ENCODE peak calls at places on chromosomes 3 and 15, in seven cellular contexts. V is A549, N is IMR-90, L is endothelial cell of umbilical vein, Z is fibroblast of lung, F is AG09309, Q is upper lobe of left lung. G is an unnamed sample.

GRCh38 chr3:144762091-144762490 is 790.5 kb downstream of the DIPK2A start:
- DNase-seq in L (no peak), V (no peak), F (no peak), Z (no peak), N (no peak), Q (no peak), G (no peak)

GRCh38 chr15:60605879-60606304 is 127.0 kb upstream of the ICE2 start:
- DNase-seq in F (peak; percentile 61), L (peak; percentile 99), N (peak; percentile 81), V (no peak), Q (no peak), Z (peak; percentile 76), G (no peak)

GRCh38 chr3:42014443-42014945 is 52.6 kb upstream of the ULK4 start:
- DNase-seq in Q (peak; percentile 35), Z (peak; percentile 34), F (no peak), V (no peak), N (no peak), L (peak; percentile 57), G (no peak)

GRCh38 chr15:74543583-74543982 is 2.6 kb downstream of the ARID3B start:
- DNase-seq in L (no peak), Q (no peak), F (no peak), V (no peak), Z (no peak), N (no peak), G (no peak)

GRCh38 chr3:128226794-128227399 is 73.6 kb downstream of the EEFSEC start:
- DNase-seq in L (peak; percentile 59), N (peak; percentile 7), Z (peak; percentile 34), F (no peak), V (peak; percentile 29), Q (peak; percentile 28), G (peak; percentile 69)

GRCh38 chr3:67719333-67719732 is 64.9 kb upstream of the SUCLG2 start:
- DNase-seq in V (no peak), Z (no peak), Q (no peak), L (peak; percentile 55), N (peak; percentile 51), F (no peak), G (no peak)

GRCh38 chr3:129289201-129289921 is 10.7 kb downstream of the HMCES start:
- DNase-seq in N (peak; percentile 86), Q (no peak), F (no peak), V (no peak), L (no peak), Z (peak; percentile 67), G (no peak)

GRCh38 chr15:77186518-77187095 is 115.7 kb upstream of the TSPAN3 start:
- DNase-seq in Z (peak; percentile 72), F (no peak), N (peak; percentile 47), L (peak; percentile 66), V (peak; percentile 42), Q (no peak), G (no peak)

GRCh38 chr15:68347392-68347791 is 69.8 kb downstream of the FEM1B start:
- DNase-seq in F (no peak), V (no peak), Q (no peak), N (peak; percentile 90), Z (peak; percentile 58), L (peak; percentile 75), G (no peak)

GRCh38 chr3:16515885-16516420 is 2.5 kb upstream of the RFTN1 start:
- DNase-seq in N (no peak), L (no peak), V (no peak), Q (no peak), F (no peak), Z (no peak), G (no peak)

GRCh38 chr3:188707396-188708288 is 464.1 kb upstream of the TPRG1 start:
- DNase-seq in L (peak; percentile 78), Q (no peak), N (peak; percentile 25), F (no peak), V (no peak), Z (no peak), G (no peak)

GRCh38 chr3:188700497-188700896 is 471.3 kb upstream of the TPRG1 start:
- DNase-seq in L (no peak), V (no peak), Q (no peak), N (no peak), F (no peak), Z (no peak), G (no peak)

GRCh38 chr3:188700918-188701317 is 470.9 kb upstream of the TPRG1 start:
- DNase-seq in F (no peak), L (no peak), Q (no peak), N (no peak), Z (no peak), V (no peak), G (no peak)

GRCh38 chr3:188706599-188706998 is 465.2 kb upstream of the TPRG1 start:
- DNase-seq in V (no peak), N (peak; percentile 43), F (no peak), Z (no peak), L (no peak), Q (no peak), G (no peak)

DNA sequence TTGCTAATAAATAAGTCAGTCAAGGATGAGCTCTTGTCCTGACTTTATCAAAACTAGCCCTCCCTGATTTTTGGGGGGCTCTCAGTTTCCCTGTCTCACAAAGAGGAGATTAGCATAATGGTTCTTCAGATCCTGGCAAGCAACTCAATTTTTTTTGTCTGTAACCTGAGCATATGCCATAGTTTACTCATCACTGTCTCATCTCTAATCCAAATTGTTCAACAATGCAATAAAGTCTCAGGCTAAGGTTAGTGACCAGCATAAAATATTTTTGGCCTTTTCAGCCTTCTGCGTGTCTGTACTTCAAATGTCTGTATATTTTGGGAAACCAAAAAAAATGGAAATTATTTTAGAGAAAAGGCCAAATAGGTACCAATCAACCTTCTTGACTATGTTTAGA is 465.6 kb upstream of the TPRG1 start:
- DNase-seq in L (no peak), V (no peak), Z (no peak), F (no peak), N (peak; percentile 56), Q (no peak), G (no peak)
- TF ChIP-seq CTCF in L (no peak), V (no peak), Z (no peak), F (no peak), N (no peak), Q (no peak), G (no peak)

GRCh38 chr3:157073810-157074209 is 86.1 kb downstream of the CCNL1 start:
- DNase-seq in Z (peak; percentile 53), F (peak; percentile 77), L (peak; percentile 20), V (no peak), Q (no peak), N (peak; percentile 74), G (no peak)
- TF ChIP-seq CTCF in Z (no peak), F (no peak), L (no peak), V (no peak), Q (no peak), N (no peak), G (no peak)

GRCh38 chr3:494190-494589 is 297.6 kb downstream of the CHL1 start:
- DNase-seq in N (no peak), Q (no peak), L (no peak), F (no peak), V (no peak), Z (no peak), G (no peak)
- TF ChIP-seq CTCF in N (no peak), Q (no peak), L (no peak), F (no peak), V (no peak), Z (no peak), G (no peak)

GRCh38 chr3:168061332-168061996 is 34.3 kb downstream of the GOLIM4 start:
- DNase-seq in V (no peak), Z (no peak), L (no peak), Q (no peak), N (no peak), F (no peak), G (no peak)
- TF ChIP-seq CTCF in V (no peak), Z (no peak), L (no peak), Q (no peak), N (peak; percentile 27), F (peak; percentile 9), G (no peak)

GRCh38 chr3:38003371-38003816 is 12.8 kb downstream of the VILL start:
- DNase-seq in F (no peak), Z (peak; percentile 28), V (peak; percentile 58), N (peak; percentile 33), Q (peak; percentile 77), L (peak; percentile 17), G (peak; percentile 85)
- TF ChIP-seq CTCF in F (peak; percentile 87), Z (peak; percentile 80), V (peak; percentile 72), N (peak; percentile 76), Q (peak; percentile 84), L (peak; percentile 71), G (peak; percentile 88)

GRCh38 chr3:51389423-51390183 is 1.5 kb upstream of the RBM15B start:
- DNase-seq in F (no peak), L (peak; percentile 53), Z (peak; percentile 46), N (peak; percentile 50), V (peak; percentile 54), Q (peak; percentile 62), G (peak; percentile 70)

GRCh38 chr3:51386159-51386851 is 1.2 kb downstream of the MANF start:
- DNase-seq in N (no peak), V (no peak), Z (no peak), F (no peak), Q (no peak), L (no peak), G (no peak)

GRCh38 chr3:51386852-51387229 is 1.8 kb downstream of the MANF start:
- DNase-seq in Z (no peak), N (no peak), V (no peak), L (no peak), F (no peak), Q (no peak), G (no peak)

GRCh38 chr3:51390186-51390585 is 899 bp upstream of the RBM15B start:
- DNase-seq in L (no peak), V (no peak), Q (no peak), Z (no peak), F (no peak), N (no peak), G (no peak)

DNA sequence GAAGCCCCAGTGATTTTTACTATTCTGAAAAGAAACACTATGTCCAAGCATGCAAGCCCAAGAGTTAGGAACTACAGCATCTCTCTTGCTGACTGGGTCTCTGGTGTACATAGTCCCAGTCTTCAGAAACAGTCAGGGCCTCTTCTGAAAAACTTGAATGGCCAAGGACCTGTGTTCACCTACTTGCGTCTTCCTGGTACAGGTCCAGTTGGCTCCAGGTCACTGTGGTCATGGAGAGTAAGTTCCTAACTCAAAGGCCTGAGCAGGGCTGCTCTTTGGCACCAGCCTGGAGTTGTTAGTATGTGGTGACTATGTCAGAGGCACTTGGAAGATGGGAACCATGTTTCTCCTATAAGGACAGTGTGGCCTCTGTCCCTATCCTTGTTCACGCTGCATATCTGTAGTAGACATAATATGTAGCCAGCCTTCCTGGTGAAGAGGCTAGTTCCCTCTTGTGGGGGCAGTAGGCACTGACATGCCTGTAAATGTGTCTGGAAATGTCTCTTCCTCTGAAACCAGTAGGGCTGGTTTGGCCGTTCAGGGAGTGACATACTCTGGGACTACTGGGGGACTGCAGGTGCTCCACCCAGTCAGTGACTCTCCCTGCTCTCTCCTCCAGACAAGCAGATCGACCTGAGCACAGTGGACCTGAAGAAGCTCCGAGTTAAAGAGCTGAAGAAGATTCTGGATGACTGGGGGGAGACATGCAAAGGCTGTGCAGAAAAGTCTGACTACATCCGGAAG is 2.6 kb upstream of the RBM15B start:
- DNase-seq in Q (peak; percentile 46), L (no peak), V (peak; percentile 43), F (no peak), N (peak; percentile 20), Z (no peak), G (no peak)
- TF ChIP-seq CTCF in Q (no peak), L (peak; percentile 26), V (no peak), F (peak; percentile 35), N (peak; percentile 27), Z (peak; percentile 13), G (no peak)